ENCODE peak calls at places on chromosomes 16 and 17, in eight cellular contexts. I is lower lobe of right lung, P is cardiac muscle cell, R is fibroblast of the aortic adventitia, U is dorsolateral prefrontal cortex, N is hepatocyte, Q is AG10803, D is fibroblast of mammary gland. K is an unnamed sample.

GRCh38 chr16:71722801-71723536 is 1.5 kb downstream of the PHLPP2 start:
- DNase-seq in I (peak; percentile 70), D (peak; percentile 51), U (peak; percentile 61), Q (peak; percentile 70), R (peak; percentile 52), P (peak; percentile 78), N (peak; percentile 83), K (peak; percentile 39)

GRCh38 chr16:86990451-86990850 is 326.7 kb downstream of the C16orf95 start:
- DNase-seq in R (no peak), N (no peak), I (no peak), Q (no peak), P (no peak), U (no peak), D (no peak), K (no peak)

GRCh38 chr16:67537636-67538591 is 9.3 kb downstream of the RIPOR1 start:
- DNase-seq in D (no peak), N (peak; percentile 79), I (peak; percentile 82), R (no peak), P (peak; percentile 52), U (no peak), Q (no peak), K (no peak)

GRCh38 chr16:67649494-67649931 is 4.6 kb downstream of the CARMIL2 start:
- DNase-seq in Q (no peak), N (no peak), U (no peak), D (no peak), I (peak; percentile 38), R (no peak), P (peak; percentile 23), K (no peak)

GRCh38 chr16:85464342-85465305 is 148.5 kb upstream of the GSE1 start:
- DNase-seq in D (no peak), P (no peak), Q (no peak), U (no peak), R (no peak), N (no peak), I (no peak), K (no peak)

GRCh38 chr16:66677179-66677578 is 19.4 kb downstream of the CMTM4 start:
- DNase-seq in U (no peak), N (no peak), D (no peak), P (no peak), R (no peak), Q (no peak), I (no peak), K (no peak)

GRCh38 chr16:54285414-54286066 is 1.0 kb downstream of the IRX3 start:
- DNase-seq in R (peak; percentile 43), I (no peak), P (peak; percentile 50), Q (peak; percentile 62), N (no peak), U (no peak), D (peak; percentile 39), K (no peak)

GRCh38 chr17:80984749-80985148 is 6.9 kb upstream of the CHMP6 start:
- DNase-seq in P (peak; percentile 94), Q (peak; percentile 98), U (no peak), R (peak; percentile 93), N (peak; percentile 58), I (no peak), D (peak; percentile 83), K (no peak)

GRCh38 chr17:61425682-61426481 is 26.2 kb downstream of the TBX2 start:
- DNase-seq in N (no peak), U (no peak), D (no peak), R (no peak), Q (no peak), P (no peak), I (no peak), K (no peak)
- TF ChIP-seq CTCF in N (peak; percentile 24), U (no peak), D (no peak), R (no peak), Q (no peak), P (no peak), I (no peak), K (no peak)

DNA sequence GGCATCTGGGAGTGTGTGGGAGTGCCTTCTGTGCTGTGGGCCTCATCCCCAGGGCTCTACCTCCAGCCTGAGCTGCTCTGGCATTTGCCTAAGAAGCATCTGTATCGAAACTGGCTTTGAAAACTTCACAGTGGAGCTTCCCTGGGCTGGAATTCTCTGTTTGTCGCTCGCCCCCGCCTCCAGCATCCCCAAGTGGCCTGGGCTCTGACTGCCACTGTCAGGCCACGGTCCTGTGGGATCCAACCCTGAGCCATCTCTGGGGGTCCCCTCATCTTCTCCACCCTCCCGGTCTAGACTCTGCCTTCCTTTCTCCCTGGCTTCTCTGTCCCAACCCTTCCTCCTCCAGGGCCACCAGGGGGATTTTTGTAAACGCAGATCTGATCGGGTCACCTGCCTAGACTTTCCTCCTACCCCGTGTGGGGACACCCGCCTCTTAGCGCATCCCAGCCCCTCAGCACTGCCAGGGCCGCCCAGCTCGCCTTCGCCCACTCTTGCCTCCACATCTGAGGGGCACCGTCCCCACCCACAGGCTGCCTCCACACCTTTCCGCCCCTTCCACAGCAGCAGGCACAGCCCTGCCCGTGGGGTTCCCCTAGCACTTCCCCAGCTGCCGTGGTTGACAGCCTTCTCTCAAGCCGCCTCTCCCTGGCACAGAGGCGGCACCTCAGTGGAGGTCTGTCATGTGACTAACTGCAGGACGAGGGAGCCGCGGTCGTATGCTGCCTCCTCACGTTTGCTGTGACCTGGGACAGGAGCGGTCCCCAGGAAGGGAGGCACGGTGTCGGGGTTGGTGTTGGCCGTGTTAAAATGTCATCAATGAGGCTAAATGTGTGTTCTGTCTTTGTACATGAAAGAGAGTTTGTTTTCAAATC is 12.0 kb downstream of the TBC1D24 start:
- DNase-seq in Q (no peak), I (peak; percentile 85), U (peak; percentile 76), P (no peak), R (no peak), D (no peak), N (no peak), K (no peak)
- TF ChIP-seq CTCF in Q (no peak), I (peak; percentile 27), U (peak; percentile 29), P (no peak), R (no peak), D (no peak), N (peak; percentile 5), K (no peak)

GRCh38 chr16:27892879-27893278 is 170.6 kb downstream of the GSG1L start:
- DNase-seq in P (peak; percentile 3), I (no peak), N (no peak), U (no peak), Q (no peak), D (no peak), R (no peak), K (no peak)
- TF ChIP-seq CTCF in P (no peak), I (no peak), N (no peak), U (no peak), Q (no peak), D (no peak), R (no peak), K (no peak)

DNA sequence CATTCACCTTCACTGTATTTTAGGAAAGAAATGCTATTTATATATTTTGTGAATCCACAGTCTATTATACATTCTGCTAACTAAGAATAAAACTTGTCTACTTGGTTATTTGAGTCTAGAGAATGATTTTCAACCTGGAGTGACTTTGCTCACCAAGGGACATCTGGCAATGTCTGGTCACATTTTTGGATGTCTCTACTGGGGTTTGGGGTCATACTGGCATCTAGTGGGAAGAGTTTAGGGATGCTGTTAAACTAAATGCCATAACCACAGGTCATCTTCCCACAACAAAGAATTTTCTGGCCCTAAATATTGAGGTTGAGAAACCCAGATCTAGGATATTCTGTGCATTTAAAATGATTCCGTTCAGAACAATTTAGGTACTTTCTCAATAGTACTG is 26.0 kb downstream of the KCNJ16 start:
- DNase-seq in N (no peak), Q (peak; percentile 49), D (peak; percentile 21), I (no peak), R (peak; percentile 26), P (no peak), U (no peak), K (no peak)
- TF ChIP-seq CTCF in N (no peak), Q (peak; percentile 42), D (peak; percentile 12), I (no peak), R (peak; percentile 22), P (no peak), U (peak; percentile 13), K (no peak)